ENCODE peak calls at places on chromosome 22, in nine cellular contexts. K, P, F, W, N, I, V, H and X are unnamed samples.

GRCh38 chr22:38314140-38314991 is 2.9 kb downstream of the CSNK1E start:
- DNase-seq in K (no peak), P (no peak), F (no peak), W (no peak), N (no peak), I (no peak), V (no peak), H (peak; percentile 61), X (no peak)

GRCh38 chr22:40857309-40857851 is 432 bp downstream of the XPNPEP3 start:
- DNase-seq in K (no peak), P (no peak), F (no peak), W (no peak), N (no peak), I (no peak), V (no peak), H (no peak), X (no peak)

GRCh38 chr22:24161909-24162308 is 19.4 kb upstream of the SUSD2 start:
- DNase-seq in K (no peak), P (no peak), F (no peak), W (no peak), N (no peak), I (no peak), V (no peak), H (no peak), X (no peak)

GRCh38 chr22:26977741-26978140 is 320.4 kb downstream of the MIAT start:
- DNase-seq in K (no peak), P (no peak), F (no peak), W (no peak), N (no peak), I (no peak), V (no peak), H (peak; percentile 63), X (no peak)

GRCh38 chr22:46079861-46080821 is 70.2 kb upstream of the PPARA start:
- DNase-seq in K (peak; percentile 88), P (peak; percentile 56), F (no peak), W (no peak), N (no peak), I (no peak), V (no peak), H (no peak), X (peak; percentile 85)

GRCh38 chr22:19607198-19608113 is 83.2 kb upstream of the CLDN5 start:
- DNase-seq in K (no peak), P (no peak), F (no peak), W (no peak), N (peak; percentile 85), I (peak; percentile 50), V (peak; percentile 81), H (no peak), X (no peak)

GRCh38 chr22:24175160-24175808 is 6.0 kb upstream of the SUSD2 start:
- DNase-seq in K (no peak), P (peak; percentile 86), F (no peak), W (peak; percentile 51), N (peak; percentile 15), I (peak; percentile 31), V (no peak), H (peak; percentile 85), X (peak; percentile 43)

GRCh38 chr22:48849963-48850657 is 977.6 kb downstream of the BRD1 start:
- DNase-seq in K (no peak), P (no peak), F (no peak), W (no peak), N (peak; percentile 83), I (no peak), V (no peak), H (no peak), X (no peak)

GRCh38 chr22:32949719-32950118 is 108.5 kb downstream of the SYN3 start:
- DNase-seq in K (no peak), P (no peak), F (no peak), W (no peak), N (no peak), I (no peak), V (no peak), H (no peak), X (no peak)

GRCh38 chr22:49570032-49570848 is 257.4 kb downstream of the BRD1 start:
- DNase-seq in K (no peak), P (peak; percentile 10), F (no peak), W (no peak), N (no peak), I (no peak), V (no peak), H (no peak), X (no peak)

GRCh38 chr22:32536352-32536751 is 61.7 kb downstream of the FBXO7 start:
- DNase-seq in K (no peak), P (no peak), F (no peak), W (no peak), N (no peak), I (no peak), V (no peak), H (no peak), X (no peak)